ENCODE peak calls at places on chromosomes 1 and 21, in five cellular contexts. C is tibial artery, V is upper lobe of left lung, S is heart right ventricle, W is HepG2. E is an unnamed sample.

GRCh38 chr21:43192501-43193081 is 23.8 kb downstream of the CRYAA start:
- DNase-seq in C (peak), V (peak), S (no peak), W (no peak), E (peak)

GRCh38 chr1:206923009-206923960 is 1.5 kb upstream of the FCMR start:
- DNase-seq in C (no peak), V (peak), S (no peak), W (no peak), E (no peak)

GRCh38 chr1:56200446-56200845 is 378.9 kb downstream of the PLPP3 start:
- DNase-seq in C (no peak), V (no peak), S (no peak), W (no peak), E (no peak)

GRCh38 chr1:153652795-153653507 is 5.6 kb upstream of the SNAPIN start:
- DNase-seq in C (peak), V (peak), S (no peak), W (no peak), E (no peak)

GRCh38 chr1:235287208-235287882 is 40.6 kb downstream of the ARID4B start:
- DNase-seq in C (no peak), V (no peak), S (no peak), W (no peak), E (no peak)

GRCh38 chr1:44154049-44154448 is 12.6 kb upstream of the KLF18 start:
- DNase-seq in C (no peak), V (no peak), S (no peak), W (no peak), E (no peak)

GRCh38 chr1:13760921-13761320 is 60.9 kb downstream of the PRDM2 start:
- DNase-seq in C (no peak), V (no peak), S (no peak), W (peak), E (no peak)

GRCh38 chr21:16194851-16195251 is 465.1 kb downstream of the USP25 start:
- DNase-seq in C (no peak), V (no peak), S (no peak), W (peak), E (no peak)

GRCh38 chr1:106768077-106768476 is 288.4 kb upstream of the PRMT6 start:
- DNase-seq in C (no peak), V (no peak), S (no peak), W (no peak), E (no peak)

GRCh38 chr1:71638081-71638766 is 557.4 kb upstream of the ZRANB2 start:
- DNase-seq in C (no peak), V (no peak), S (no peak), W (no peak), E (no peak)

GRCh38 chr1:109045595-109045994 is 3.7 kb upstream of the WDR47 start:
- DNase-seq in C (no peak), V (no peak), S (no peak), W (no peak), E (no peak)

GRCh38 chr1:68293609-68294353 is 61.5 kb upstream of the WLS start:
- DNase-seq in C (no peak), V (no peak), S (peak), W (no peak), E (no peak)

GRCh38 chr1:229984992-229985985 is 81.7 kb upstream of the GALNT2 start:
- DNase-seq in C (no peak), V (no peak), S (no peak), W (no peak), E (no peak)

GRCh38 chr1:160830321-160831153 is 32.1 kb downstream of the CD244 start:
- DNase-seq in C (no peak), V (peak), S (peak), W (peak), E (peak)

GRCh38 chr1:21121764-21122471 is 54.8 kb downstream of the EIF4G3 start:
- DNase-seq in C (no peak), V (no peak), S (no peak), W (no peak), E (no peak)

GRCh38 chr1:21115098-21115760 is 61.5 kb downstream of the EIF4G3 start:
- DNase-seq in C (no peak), V (no peak), S (no peak), W (peak), E (no peak)

DNA sequence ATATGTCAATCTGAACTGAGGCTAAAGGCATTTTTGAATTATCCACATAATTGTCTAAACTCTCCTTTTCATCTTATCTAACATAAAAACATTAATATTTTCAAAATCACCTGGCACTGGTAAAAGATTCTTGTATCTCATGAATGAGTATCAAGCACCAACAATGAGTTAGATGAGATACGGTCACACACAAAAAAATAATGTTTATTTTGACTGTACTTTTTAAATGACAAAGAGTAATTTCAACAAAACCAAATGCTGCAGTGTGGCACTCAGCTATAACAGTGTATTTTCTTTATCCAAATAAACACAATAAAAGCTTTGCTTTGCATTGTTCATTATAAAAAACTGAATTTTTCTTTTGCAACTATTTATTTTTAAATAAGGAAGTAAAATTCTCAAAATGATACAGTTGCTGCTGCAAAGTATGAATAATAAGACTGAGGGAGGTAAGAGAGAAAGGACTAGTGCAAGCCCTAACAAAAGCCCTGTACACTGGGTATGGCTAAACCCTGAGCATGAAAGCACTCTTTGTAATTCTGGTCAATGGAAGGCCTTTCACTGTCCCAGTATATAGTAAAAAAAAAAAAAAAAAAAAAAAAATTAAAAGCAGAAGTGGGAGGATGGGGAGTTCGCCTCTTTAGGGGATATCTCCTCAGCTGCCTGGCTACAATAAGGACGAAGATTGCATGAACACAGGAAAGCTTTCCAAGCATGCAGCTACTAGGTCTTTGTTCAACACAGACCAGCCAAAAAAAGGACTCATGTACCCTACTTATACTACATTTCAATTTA is 59.3 kb downstream of the EIF4G3 start:
- DNase-seq in C (no peak), V (no peak), S (no peak), W (peak), E (no peak)
- H3K27ac ChIP-seq in C (no peak), V (no peak), S (no peak), W (peak), E (no peak)

GRCh38 chr1:90407737-90408136 is 309.4 kb downstream of the BARHL2 start:
- DNase-seq in C (no peak), V (no peak), S (no peak), W (no peak), E (no peak)
- TF ChIP-seq CTCF in C (no peak), V (no peak), S (no peak), W (no peak), E (no peak)

GRCh38 chr21:33558777-33559421 is 16.1 kb downstream of the SON start:
- DNase-seq in C (no peak), V (no peak), S (no peak), W (no peak), E (no peak)

GRCh38 chr21:33560965-33561364 is 18.1 kb downstream of the SON start:
- DNase-seq in C (no peak), V (no peak), S (no peak), W (no peak), E (no peak)

GRCh38 chr21:33559813-33560212 is 17.0 kb downstream of the SON start:
- DNase-seq in C (no peak), V (no peak), S (no peak), W (no peak), E (no peak)

GRCh38 chr21:33562389-33562788 is 19.6 kb downstream of the SON start:
- DNase-seq in C (no peak), V (no peak), S (no peak), W (no peak), E (no peak)

GRCh38 chr21:33561373-33561772 is 18.5 kb downstream of the SON start:
- DNase-seq in C (no peak), V (no peak), S (no peak), W (no peak), E (no peak)
- H3K27ac ChIP-seq in C (no peak), V (no peak), S (no peak), W (no peak), E (no peak)

GRCh38 chr1:233025156-233025555 is 74.7 kb downstream of the NTPCR start:
- DNase-seq in C (no peak), V (peak), S (peak), W (peak), E (no peak)
- TF ChIP-seq CTCF in C (no peak), V (peak), S (peak), W (peak), E (no peak)

GRCh38 chr1:203839081-203839480 is 22.3 kb upstream of the SNRPE start:
- DNase-seq in C (no peak), V (no peak), S (no peak), W (no peak), E (no peak)
- H3K27ac ChIP-seq in C (no peak), V (no peak), S (no peak), W (no peak), E (peak)

GRCh38 chr1:21321963-21322680 is 31.9 kb upstream of the ECE1 start:
- DNase-seq in C (peak), V (no peak), S (no peak), W (no peak), E (no peak)
- TF ChIP-seq CTCF in C (no peak), V (no peak), S (no peak), W (peak), E (no peak)

DNA sequence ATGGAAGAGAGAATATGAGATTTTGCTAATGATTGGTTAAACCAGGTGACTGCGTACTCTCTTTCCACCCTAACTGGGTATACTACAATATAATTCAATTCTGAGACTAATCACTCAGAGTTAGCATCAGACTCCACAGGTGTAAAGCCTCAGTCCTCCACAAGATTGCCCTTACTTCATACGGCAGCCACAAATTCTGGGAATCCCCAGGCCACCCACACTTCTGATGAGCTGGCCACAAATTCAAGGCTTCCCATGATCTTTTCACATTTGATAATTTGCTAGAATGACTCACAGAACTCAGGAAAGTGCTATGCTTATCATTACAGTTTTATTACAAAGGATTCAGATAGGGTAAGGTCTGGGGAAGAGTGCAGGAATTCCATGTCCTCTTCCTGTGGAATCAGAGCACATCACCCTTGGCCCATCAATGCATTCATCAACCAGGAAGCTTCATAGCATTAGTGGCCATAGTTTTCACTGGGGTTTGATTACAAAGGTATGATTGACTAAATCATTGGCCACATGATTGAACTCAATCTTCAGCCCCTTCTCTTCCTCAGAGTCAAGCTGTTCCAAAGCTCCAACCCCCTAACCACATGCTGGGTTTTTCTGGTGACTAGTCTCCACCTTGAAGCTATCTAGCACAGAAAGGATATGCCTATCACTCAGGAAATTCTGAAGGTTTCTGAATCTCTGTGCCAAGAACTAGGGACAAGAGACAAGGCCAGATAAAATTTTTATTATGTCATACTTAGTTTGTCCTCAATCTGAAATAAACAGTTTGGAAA is 131.7 kb downstream of the HHIPL2 start:
- DNase-seq in C (no peak), V (no peak), S (no peak), W (no peak), E (no peak)
- H3K27ac ChIP-seq in C (no peak), V (no peak), S (no peak), W (no peak), E (no peak)